ENCODE peak calls at places on chromosome 14, in five cellular contexts. B, P, H, I and E are unnamed samples.

GRCh38 chr14:93725993-93726392 is 62.3 kb downstream of the PRIMA1 start:
- DNase-seq in B (no peak), P (no peak), H (no peak), I (no peak), E (no peak)

GRCh38 chr14:70254476-70254961 is 65.8 kb upstream of the SLC8A3 start:
- DNase-seq in B (peak; percentile 1), P (peak; percentile 63), H (peak; percentile 71), I (no peak), E (peak; percentile 3)

GRCh38 chr14:66464261-66464660 is 21.9 kb upstream of the CCDC196 start:
- DNase-seq in B (no peak), P (no peak), H (no peak), I (no peak), E (no peak)

GRCh38 chr14:95394297-95394891 is 74.7 kb upstream of the CLMN start:
- DNase-seq in B (no peak), P (no peak), H (no peak), I (no peak), E (no peak)

GRCh38 chr14:77307099-77307496 is 13.6 kb downstream of the POMT2 start:
- DNase-seq in B (peak; percentile 20), P (no peak), H (no peak), I (no peak), E (peak; percentile 55)

GRCh38 chr14:56125772-56126411 is 7.7 kb downstream of the PELI2 start:
- DNase-seq in B (no peak), P (no peak), H (no peak), I (no peak), E (no peak)

GRCh38 chr14:31945074-31945613 is 132.0 kb upstream of the ARHGAP5 start:
- DNase-seq in B (no peak), P (no peak), H (no peak), I (no peak), E (no peak)

GRCh38 chr14:24443053-24443683 is 592 bp upstream of the SDR39U1 start:
- DNase-seq in B (no peak), P (no peak), H (no peak), I (no peak), E (no peak)

GRCh38 chr14:53032161-53032803 is 81.4 kb upstream of the FERMT2 start:
- DNase-seq in B (peak; percentile 88), P (no peak), H (no peak), I (no peak), E (peak; percentile 75)

GRCh38 chr14:76958975-76959710 is 69.4 kb downstream of the IRF2BPL start:
- DNase-seq in B (peak; percentile 72), P (no peak), H (no peak), I (no peak), E (peak; percentile 94)

GRCh38 chr14:91968280-91968679 is 20.8 kb upstream of the FBLN5 start:
- DNase-seq in B (no peak), P (no peak), H (no peak), I (no peak), E (no peak)

GRCh38 chr14:77825895-77826519 is 26.1 kb downstream of the ADCK1 start:
- DNase-seq in B (no peak), P (no peak), H (no peak), I (no peak), E (no peak)

GRCh38 chr14:61185534-61185933 is 95.6 kb downstream of the TMEM30B start:
- DNase-seq in B (no peak), P (no peak), H (no peak), I (no peak), E (no peak)

GRCh38 chr14:64503184-64503433 is 529 bp downstream of the ZBTB25 start:
- DNase-seq in B (no peak), P (no peak), H (no peak), I (no peak), E (no peak)
- H3K4ac ChIP-seq in B (peak overlapping the region; percentile 95), P (no peak overlapping the region), H (peak overlapping the region; percentile 83), I (peak overlapping the region; percentile 80), E (peak overlapping the region; percentile 99)

GRCh38 chr14:58629273-58629672 is 8.5 kb upstream of the DACT1 start:
- DNase-seq in B (no peak), P (no peak), H (no peak), I (no peak), E (no peak)
- H3K4ac ChIP-seq in B (no peak overlapping the region), P (no peak overlapping the region), H (no peak overlapping the region), I (no peak overlapping the region), E (no peak overlapping the region)

DNA sequence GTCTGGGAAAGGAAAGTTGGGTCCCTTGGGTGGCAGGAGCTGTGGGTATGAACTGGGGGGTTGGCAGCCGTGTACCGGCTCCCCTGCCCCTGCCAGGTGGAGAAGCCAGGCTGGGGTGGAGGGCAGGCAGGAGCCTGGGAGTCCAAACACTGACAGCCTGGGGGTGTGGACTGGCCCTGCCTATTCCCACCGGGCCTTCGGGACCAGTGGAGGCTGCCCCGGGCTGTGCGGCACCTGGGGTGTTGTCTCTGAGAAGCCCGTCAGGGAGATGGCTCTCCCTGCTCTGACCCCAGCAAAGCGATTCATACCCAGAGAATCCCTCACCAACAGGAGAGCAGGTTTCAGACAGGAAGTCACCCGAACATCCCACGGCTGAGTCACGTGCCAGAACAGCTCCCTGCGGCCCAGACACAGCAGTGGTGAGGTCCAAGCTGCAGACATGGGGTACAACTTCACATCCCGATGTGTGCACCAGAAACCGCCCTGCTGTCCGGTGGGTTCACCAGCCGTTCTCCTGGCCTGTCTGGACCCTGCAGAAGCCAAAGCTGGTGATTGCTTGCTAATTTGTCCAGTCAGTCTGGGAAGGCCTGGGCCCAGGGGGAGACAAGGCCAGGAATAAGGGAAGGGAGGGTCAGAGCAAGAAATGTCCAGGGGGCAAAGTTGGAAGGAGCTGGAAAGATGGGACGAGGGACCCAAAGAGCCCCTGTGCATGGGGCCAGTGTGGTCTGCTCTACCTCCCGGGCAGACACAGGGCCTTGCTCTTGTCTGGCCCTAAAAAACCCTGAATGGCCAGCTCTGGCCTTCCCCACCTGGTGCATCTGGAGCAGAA is 2.1 kb upstream of the GPR132 start:
- DNase-seq in B (peak; percentile 61), P (no peak), H (no peak), I (no peak), E (peak; percentile 25)
- H3K4ac ChIP-seq in B (peak overlapping the region; percentile 72), P (no peak overlapping the region), H (no peak overlapping the region), I (no peak overlapping the region), E (no peak overlapping the region)

DNA sequence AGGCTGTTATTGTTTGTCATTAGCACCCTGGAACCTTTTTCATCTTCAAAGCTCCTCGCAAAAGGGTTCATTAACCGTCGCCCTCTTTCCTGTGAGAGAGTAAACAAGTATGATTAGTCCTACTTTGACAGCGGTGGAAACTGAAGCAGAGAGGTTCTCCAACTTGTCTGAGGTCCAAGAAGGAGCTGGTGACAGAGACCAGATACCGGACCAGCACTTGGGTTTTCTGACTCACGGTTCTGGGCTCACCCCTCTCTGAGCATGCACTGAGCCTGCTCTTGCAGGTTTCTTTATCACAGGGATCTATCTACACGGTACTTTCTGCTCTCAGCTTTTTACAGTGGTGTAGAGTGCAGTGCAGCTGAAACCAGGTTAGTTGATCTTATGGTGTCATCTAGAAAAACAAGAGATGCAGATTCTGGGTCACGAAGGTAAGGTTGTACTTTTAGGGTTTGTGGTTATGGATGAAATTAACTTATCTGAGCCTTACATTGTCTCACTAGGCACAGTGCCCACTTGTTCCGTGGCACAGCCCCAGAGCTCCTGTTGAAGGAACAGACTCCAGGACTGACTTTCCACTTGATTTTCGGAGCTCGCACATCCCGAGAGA is 62.1 kb downstream of the PPP2R5C start:
- DNase-seq in B (no peak), P (no peak), H (no peak), I (no peak), E (peak; percentile 70)
- H3K4ac ChIP-seq in B (no peak overlapping the region), P (no peak overlapping the region), H (no peak overlapping the region), I (no peak overlapping the region), E (no peak overlapping the region)

GRCh38 chr14:30349515-30349914 is 209.4 kb upstream of the G2E3 start:
- DNase-seq in B (no peak), P (no peak), H (no peak), I (no peak), E (no peak)

GRCh38 chr14:30357791-30358190 is 201.2 kb upstream of the G2E3 start:
- DNase-seq in B (no peak), P (no peak), H (no peak), I (no peak), E (no peak)

GRCh38 chr14:30355431-30355913 is 203.5 kb upstream of the G2E3 start:
- DNase-seq in B (no peak), P (no peak), H (peak; percentile 68), I (no peak), E (no peak)

GRCh38 chr14:30354439-30354838 is 204.5 kb upstream of the G2E3 start:
- DNase-seq in B (no peak), P (no peak), H (peak; percentile 34), I (no peak), E (no peak)
- H3K4ac ChIP-seq in B (no peak overlapping the region), P (no peak overlapping the region), H (no peak overlapping the region), I (no peak overlapping the region), E (no peak overlapping the region)

GRCh38 chr14:100747736-100748135 is 21.0 kb downstream of the DLK1 start:
- DNase-seq in B (no peak), P (peak; percentile 10), H (no peak), I (no peak), E (no peak)
- H3K4ac ChIP-seq in B (peak overlapping the region; percentile 75), P (no peak overlapping the region), H (no peak overlapping the region), I (no peak overlapping the region), E (no peak overlapping the region)

GRCh38 chr14:34981743-34982420 is 910 bp upstream of the SRP54 start:
- DNase-seq in B (peak; percentile 50), P (no peak), H (peak; percentile 74), I (no peak), E (peak; percentile 84)

GRCh38 chr14:34982421-34983147 is at the start of gene SRP54:
- DNase-seq in B (peak; percentile 98), P (peak; percentile 100), H (peak; percentile 99), I (peak; percentile 98), E (peak; percentile 98)

GRCh38 chr14:34980337-34980900 is 2.4 kb upstream of the SRP54 start:
- DNase-seq in B (no peak), P (no peak), H (peak; percentile 16), I (no peak), E (no peak)

GRCh38 chr14:34985740-34986139 is 2.9 kb downstream of the SRP54 start:
- DNase-seq in B (no peak), P (no peak), H (no peak), I (no peak), E (no peak)

GRCh38 chr14:34983148-34983760 is 462 bp downstream of the SRP54 start:
- DNase-seq in B (no peak), P (no peak), H (no peak), I (no peak), E (no peak)
- H3K4ac ChIP-seq in B (peak overlapping the region; percentile 78), P (no peak overlapping the region), H (peak overlapping the region; percentile 20), I (no peak overlapping the region), E (peak overlapping the region; percentile 89)